ENCODE peak calls at places on chromosomes 1 and 21, in nine cellular contexts. U is psoas muscle, M is tibial nerve, R is IMR-90, Z is uterus, X is AG09309, G is coronary artery, B is astrocyte, K is left lung. V is an unnamed sample.

GRCh38 chr1:8825985-8826481 is 8.6 kb upstream of the RERE start:
- DNase-seq in Z (no peak), G (peak), R (peak), B (peak), M (no peak), U (peak), K (no peak), X (peak), V (peak)

GRCh38 chr1:116529199-116529616 is 41.6 kb downstream of the CD58 start:
- DNase-seq in U (no peak), M (no peak), Z (no peak), R (peak), K (no peak), X (no peak), G (no peak), B (peak), V (no peak)

GRCh38 chr1:183033205-183033604 is 10.0 kb downstream of the LAMC1 start:
- DNase-seq in B (no peak), Z (no peak), R (no peak), X (no peak), M (no peak), U (no peak), K (no peak), G (no peak), V (no peak)

GRCh38 chr1:41977329-41977728 is 58.6 kb upstream of the HIVEP3 start:
- DNase-seq in X (no peak), R (no peak), G (no peak), U (no peak), B (no peak), M (no peak), K (no peak), Z (no peak), V (no peak)

GRCh38 chr1:41631971-41632370 is 147.5 kb upstream of the EDN2 start:
- DNase-seq in B (peak), R (peak), K (no peak), U (no peak), G (no peak), X (no peak), Z (no peak), M (no peak), V (peak)

GRCh38 chr21:45891388-45892155 is 90.0 kb upstream of the COL6A1 start:
- DNase-seq in R (peak), K (peak), X (no peak), G (no peak), Z (no peak), B (no peak), U (peak), M (no peak), V (no peak)

GRCh38 chr1:224510880-224511645 is 76.5 kb upstream of the WDR26 start:
- DNase-seq in U (no peak), R (peak), X (no peak), B (peak), M (no peak), K (no peak), Z (no peak), G (no peak), V (no peak)

GRCh38 chr1:20153000-20153418 is 13.9 kb downstream of the PLA2G2F start:
- DNase-seq in K (no peak), U (peak), R (no peak), B (no peak), X (no peak), Z (no peak), G (no peak), M (no peak), V (peak)

GRCh38 chr21:34215911-34216310 is 142.5 kb downstream of the MRPS6 start:
- DNase-seq in Z (no peak), U (no peak), B (no peak), X (no peak), G (no peak), M (no peak), R (no peak), K (no peak), V (no peak)

GRCh38 chr1:6918908-6919511 is 133.8 kb downstream of the CAMTA1 start:
- DNase-seq in B (peak), U (no peak), R (no peak), M (no peak), X (no peak), Z (no peak), G (no peak), K (no peak), V (no peak)

GRCh38 chr21:17793271-17793670 is 25.9 kb downstream of the C21orf91 start:
- DNase-seq in B (no peak), G (no peak), M (no peak), U (no peak), X (no peak), R (no peak), K (no peak), Z (no peak), V (no peak)
- H3K4me3 ChIP-seq in B (no peak), G (peak), M (peak), U (peak), X (no peak), R (no peak), K (peak), Z (no peak), V (no peak)

GRCh38 chr1:95916616-95917015 is 682.6 kb downstream of the RWDD3 start:
- DNase-seq in K (no peak), X (no peak), B (peak), R (peak), M (no peak), G (no peak), U (no peak), Z (no peak), V (no peak)
- TF ChIP-seq CTCF in K (no peak), X (no peak), B (peak), R (peak), M (no peak), G (no peak), U (no peak), Z (no peak), V (peak)

DNA sequence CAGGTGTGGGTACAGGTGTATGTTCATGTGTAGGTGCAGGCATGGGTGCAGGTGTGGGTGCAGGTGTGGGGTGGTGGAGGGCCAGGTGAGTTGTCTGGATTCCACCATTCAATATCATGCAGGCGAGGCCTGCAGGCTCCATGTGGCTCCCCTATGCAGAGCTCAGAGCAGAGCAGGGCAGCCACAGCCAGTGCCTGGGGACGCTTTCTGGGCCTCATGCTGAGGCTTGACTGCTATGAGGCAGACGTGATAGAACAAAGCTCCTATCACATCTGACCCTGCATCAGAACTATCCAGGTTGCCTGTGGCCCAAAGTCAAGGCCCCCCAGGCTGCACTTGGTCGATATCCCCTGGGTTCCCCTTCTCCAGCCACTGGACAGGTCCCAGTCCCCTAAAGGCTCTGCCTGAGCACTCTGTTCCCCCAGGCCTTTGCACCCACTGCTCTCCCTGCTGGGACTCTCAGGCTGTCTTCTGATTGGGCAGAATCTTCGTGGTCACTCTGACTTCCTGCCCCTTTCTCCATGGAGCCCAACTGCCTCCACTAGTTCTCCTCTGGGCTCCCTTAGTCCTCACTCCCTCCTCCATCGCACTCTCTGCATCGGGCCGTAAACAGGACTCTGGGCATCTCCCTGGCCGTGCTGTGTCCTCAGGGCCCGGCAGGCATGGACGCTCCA is 78.6 kb upstream of the ACTL8 start:
- DNase-seq in X (no peak), Z (no peak), B (no peak), M (no peak), U (no peak), G (no peak), K (no peak), R (no peak), V (no peak)
- H3K4me3 ChIP-seq in X (no peak), Z (no peak), B (no peak), M (no peak), U (no peak), G (no peak), K (no peak), R (no peak), V (no peak)

DNA sequence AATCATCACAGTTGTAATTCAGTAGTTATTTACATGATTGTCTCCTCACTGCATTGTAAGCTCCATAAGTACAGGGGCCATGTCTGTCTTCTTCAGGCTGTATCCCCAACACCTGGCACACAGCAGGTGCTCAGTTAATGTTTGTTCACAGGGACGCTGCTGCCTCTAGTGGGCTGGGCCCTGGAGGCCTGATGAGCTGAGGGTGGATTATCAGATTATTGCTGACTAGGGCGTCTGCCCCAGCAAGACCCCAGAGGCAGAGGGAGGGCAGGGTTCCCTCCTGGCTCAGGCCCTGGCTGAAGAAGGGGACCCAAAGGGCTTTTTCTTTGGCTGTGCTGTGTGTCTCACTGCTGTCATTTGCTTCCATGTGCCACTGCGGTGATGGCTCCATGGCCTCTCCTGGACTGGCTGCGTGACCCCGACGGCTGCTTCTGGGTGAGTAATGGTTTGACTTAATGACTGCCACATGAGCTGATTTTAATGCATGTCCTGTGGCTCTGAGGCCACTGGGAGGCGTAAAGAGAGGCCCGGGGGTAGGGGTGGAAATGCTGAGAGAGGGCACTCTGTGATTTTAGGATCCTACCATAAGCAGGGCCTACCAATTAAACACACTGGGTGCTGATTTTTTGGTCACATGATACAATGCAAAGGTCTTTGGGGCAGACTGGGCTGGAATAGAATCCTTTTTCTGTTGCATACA is 20.8 kb upstream of the EPB41 start:
- DNase-seq in M (no peak), X (no peak), G (no peak), R (peak), K (no peak), Z (no peak), B (no peak), U (no peak), V (peak)
- TF ChIP-seq CTCF in M (no peak), X (peak), G (no peak), R (peak), K (no peak), Z (no peak), B (peak), U (peak), V (peak)

V was measured in endodermal cell.